ENCODE peak calls at places on chromosome 4, in eight cellular contexts. D is NCI-H1092, Z is GM12891, B is ascending aorta, L is WERI-Rb-1, O is esophagus muscularis mucosa, U is cardiac muscle cell, W is dorsolateral prefrontal cortex. M is an unnamed sample.

GRCh38 chr4:110361921-110362320 is 114.0 kb upstream of the ENPEP start:
- DNase-seq in L (no peak), D (no peak), U (peak; percentile 85), O (no peak), B (no peak), W (no peak), Z (no peak), M (no peak)

GRCh38 chr4:100935090-100935489 is 412.2 kb downstream of the PPP3CA start:
- DNase-seq in U (no peak), B (no peak), Z (no peak), D (no peak), W (no peak), L (no peak), O (no peak), M (peak; percentile 42)

GRCh38 chr4:36321176-36321575 is 39.8 kb downstream of the DTHD1 start:
- DNase-seq in O (no peak), W (no peak), U (no peak), D (no peak), Z (no peak), L (no peak), B (no peak), M (no peak)

GRCh38 chr4:95355021-95355420 is 193.8 kb downstream of the UNC5C start:
- DNase-seq in D (no peak), W (no peak), L (no peak), Z (no peak), U (peak; percentile 11), O (no peak), B (no peak), M (no peak)

GRCh38 chr4:102535398-102536082 is 34.4 kb downstream of the NFKB1 start:
- DNase-seq in L (no peak), B (no peak), D (no peak), W (no peak), O (no peak), Z (no peak), U (peak; percentile 59), M (no peak)

GRCh38 chr4:79331126-79331876 is 5.4 kb upstream of the NAA11 start:
- DNase-seq in O (no peak), D (no peak), Z (no peak), B (no peak), U (peak; percentile 30), L (no peak), W (no peak), M (no peak)

GRCh38 chr4:80183196-80184052 is 13.9 kb upstream of the PRDM8 start:
- DNase-seq in D (no peak), U (peak; percentile 16), B (no peak), Z (peak; percentile 55), W (no peak), L (peak; percentile 68), O (peak; percentile 93), M (peak; percentile 80)

GRCh38 chr4:185339941-185340340 is 55.8 kb downstream of the LRP2BP start:
- DNase-seq in U (no peak), W (no peak), B (no peak), Z (no peak), O (no peak), L (no peak), D (no peak), M (no peak)

GRCh38 chr4:34046580-34046979 is 2197.7 kb downstream of the ARAP2 start:
- DNase-seq in B (no peak), O (no peak), L (no peak), W (no peak), U (peak; percentile 68), Z (no peak), D (no peak), M (no peak)

GRCh38 chr4:126479709-126480108 is 1153.0 kb upstream of the INTU start:
- DNase-seq in O (no peak), D (no peak), Z (no peak), U (no peak), B (no peak), L (no peak), W (no peak), M (no peak)

GRCh38 chr4:110854021-110854678 is 231.3 kb upstream of the PITX2 start:
- DNase-seq in U (peak; percentile 84), L (no peak), O (no peak), D (no peak), W (no peak), B (no peak), Z (no peak), M (no peak)

GRCh38 chr4:184268574-184269160 is 51.0 kb upstream of the ENPP6 start:
- DNase-seq in D (no peak), L (no peak), W (no peak), U (peak; percentile 39), B (no peak), Z (no peak), O (no peak), M (no peak)

GRCh38 chr4:77849278-77849965 is 13.2 kb upstream of the MRPL1 start:
- DNase-seq in U (no peak), B (no peak), D (no peak), O (no peak), W (no peak), Z (no peak), L (no peak), M (no peak)

GRCh38 chr4:17111959-17112659 is 213.7 kb upstream of the LDB2 start:
- DNase-seq in B (no peak), D (no peak), Z (peak; percentile 2), U (peak; percentile 36), L (peak; percentile 21), W (no peak), O (peak; percentile 60), M (no peak)

M was measured in D341Med.